ENCODE peak calls at places on chromosomes 2 and 18, in four cellular contexts. O is HepG2, R is GM12878, D is H1. U is an unnamed sample. For H3K4me1, the result is how much of the 10 kb centered on the place peaks cover.

GRCh38 chr18:6934859-6935258 is 182.7 kb downstream of the LAMA1 start:
- DNase-seq in O (no peak), R (no peak), D (no peak), U (no peak)

GRCh38 chr18:9516437-9517064 is 41.2 kb downstream of the RALBP1 start:
- DNase-seq in O (peak), R (peak), D (no peak), U (no peak)

GRCh38 chr2:46481541-46482193 is 2.3 kb downstream of the TMEM247 start:
- DNase-seq in O (no peak), R (no peak), D (no peak), U (no peak)

GRCh38 chr2:166419616-166419934 is 43.8 kb upstream of the SCN9A start:
- DNase-seq in O (peak), R (no peak), D (no peak), U (peak)

GRCh38 chr2:166572958-166573357 is 78.9 kb upstream of the SCN7A start:
- DNase-seq in O (no peak), R (no peak), D (no peak), U (no peak)

GRCh38 chr18:35466334-35466733 is 31.4 kb downstream of the INO80C start:
- DNase-seq in O (no peak), R (no peak), D (no peak), U (no peak)

GRCh38 chr2:235614900-235615712 is 121.3 kb downstream of the AGAP1 start:
- DNase-seq in O (peak), R (no peak), D (no peak), U (no peak)

GRCh38 chr2:215966951-215967350 is 46.4 kb downstream of the MREG start:
- DNase-seq in O (no peak), R (no peak), D (no peak), U (no peak)

GRCh38 chr2:52659536-52659935 is 1108.1 kb upstream of the CHAC2 start:
- DNase-seq in O (no peak), R (no peak), D (no peak), U (no peak)

GRCh38 chr2:70805987-70806386 is 14.4 kb downstream of the CLEC4F start:
- DNase-seq in O (no peak), R (no peak), D (no peak), U (no peak)

GRCh38 chr18:35680139-35680551 is 98.6 kb downstream of the GALNT1 start:
- DNase-seq in O (peak), R (no peak), D (no peak), U (no peak)

GRCh38 chr18:66048404-66048803 is 297.6 kb downstream of the CDH7 start:
- DNase-seq in O (no peak), R (no peak), D (no peak), U (no peak)

GRCh38 chr2:157438907-157439791 is 4.7 kb downstream of the CYTIP start:
- DNase-seq in O (no peak), R (no peak), D (no peak), U (no peak)

GRCh38 chr2:16437189-16437588 is 228.4 kb downstream of the CYRIA start:
- DNase-seq in O (no peak), R (no peak), D (no peak), U (no peak)

GRCh38 chr2:86017901-86018896 is 87.5 kb downstream of the POLR1A start:
- DNase-seq in O (no peak), R (no peak), D (no peak), U (no peak)

GRCh38 chr2:216492951-216493685 is 5.5 kb upstream of the RPL37A start:
- DNase-seq in O (no peak), R (no peak), D (no peak), U (no peak)

GRCh38 chr2:173488861-173489260 is 134.2 kb downstream of the CDCA7 start:
- DNase-seq in O (no peak), R (no peak), D (no peak), U (no peak)

GRCh38 chr18:23228102-23229051 is 93.1 kb downstream of the CABLES1 start:
- DNase-seq in O (no peak), R (peak), D (no peak), U (no peak)

GRCh38 chr18:79904357-79905147 is 46.9 kb downstream of the SLC66A2 start:
- DNase-seq in O (no peak), R (no peak), D (peak), U (no peak)

GRCh38 chr2:221571391-221572179 is 519 bp downstream of the EPHA4 start:
- DNase-seq in O (no peak), R (no peak), D (peak), U (no peak)

GRCh38 chr2:130152816-130153595 is 8.1 kb upstream of the CCDC74B start:
- DNase-seq in O (no peak), R (no peak), D (no peak), U (no peak)

GRCh38 chr2:126908721-126909177 is 10.1 kb downstream of the TEX51 start:
- DNase-seq in O (no peak), R (no peak), D (peak), U (no peak)

GRCh38 chr2:43109261-43109743 is 117.1 kb downstream of the ZFP36L2 start:
- DNase-seq in O (no peak), R (no peak), D (no peak), U (no peak)

GRCh38 chr2:70962885-70963878 is 15.2 kb upstream of the ANKRD53 start:
- DNase-seq in O (no peak), R (no peak), D (no peak), U (no peak)

GRCh38 chr2:29463181-29463900 is 348.1 kb downstream of the CLIP4 start:
- DNase-seq in O (no peak), R (no peak), D (no peak), U (no peak)

GRCh38 chr2:223724831-223725230 is 112.6 kb downstream of the AP1S3 start:
- DNase-seq in O (no peak), R (no peak), D (no peak), U (no peak)
- TF ChIP-seq SUZ12 in O (no peak), R (no peak), D (no peak), U (no peak)

GRCh38 chr2:23588106-23588505 is 203.1 kb downstream of the KLHL29 start:
- DNase-seq in O (no peak), R (no peak), D (no peak), U (no peak)

GRCh38 chr2:23588788-23589187 is 203.8 kb downstream of the KLHL29 start:
- DNase-seq in O (no peak), R (no peak), D (no peak), U (no peak)

GRCh38 chr2:23589739-23590138 is 204.8 kb downstream of the KLHL29 start:
- DNase-seq in O (no peak), R (no peak), D (no peak), U (no peak)

GRCh38 chr2:23590227-23590869 is 205.4 kb downstream of the KLHL29 start:
- DNase-seq in O (no peak), R (no peak), D (no peak), U (no peak)

DNA sequence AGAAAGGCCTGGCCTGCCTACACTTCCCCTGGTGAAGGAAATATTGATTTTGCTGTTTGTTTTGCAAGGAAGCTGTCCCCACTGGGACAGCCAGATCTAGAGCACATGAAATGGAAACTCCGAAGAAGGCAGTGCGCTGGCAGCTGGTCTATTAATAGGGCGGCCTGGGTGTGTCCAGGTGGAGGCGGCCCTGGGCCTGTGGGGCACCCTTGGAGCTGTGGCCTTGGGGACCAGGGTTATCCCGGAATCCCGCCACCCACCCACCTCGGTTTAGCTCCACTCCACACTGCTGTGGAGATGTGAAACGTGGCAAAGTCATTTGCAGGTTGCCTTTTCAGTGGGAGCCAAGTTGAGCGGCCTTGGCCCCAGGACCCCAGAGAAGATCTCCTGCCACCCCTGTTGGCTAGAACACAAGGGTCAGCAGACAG is 204.3 kb downstream of the KLHL29 start:
- DNase-seq in O (no peak), R (no peak), D (no peak), U (no peak)
- H3K4me1 ChIP-seq in O (under half), R (under half), D (under half), U (under half)

GRCh38 chr18:52152036-52152435 is 188.0 kb upstream of the DCC start:
- DNase-seq in O (no peak), R (no peak), D (no peak), U (no peak)
- TF ChIP-seq SUZ12 in O (no peak), R (no peak), D (no peak), U (no peak)

DNA sequence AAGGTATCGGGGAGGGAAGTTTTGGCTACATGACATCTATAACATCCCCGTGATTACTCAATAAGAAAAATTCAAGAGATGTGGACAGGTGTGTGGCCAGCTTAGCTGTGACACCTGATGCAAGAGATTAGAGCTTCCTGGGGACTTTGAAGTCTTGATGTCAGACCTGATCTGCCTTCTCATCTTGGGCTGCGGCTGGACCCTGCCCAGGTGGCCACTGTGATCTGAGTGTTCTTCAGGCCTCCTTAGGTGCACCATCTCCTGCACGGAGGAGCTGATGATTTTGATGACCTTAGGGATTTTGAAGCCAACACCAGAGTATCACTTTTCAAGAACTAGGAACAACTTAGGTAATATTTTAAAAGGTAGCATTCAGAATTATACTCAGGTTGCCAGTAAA is 113.5 kb downstream of the FEZ2 start:
- DNase-seq in O (no peak), R (no peak), D (no peak), U (no peak)
- H3K4me1 ChIP-seq in O (half or more), R (under half), D (under half), U (under half)

DNA sequence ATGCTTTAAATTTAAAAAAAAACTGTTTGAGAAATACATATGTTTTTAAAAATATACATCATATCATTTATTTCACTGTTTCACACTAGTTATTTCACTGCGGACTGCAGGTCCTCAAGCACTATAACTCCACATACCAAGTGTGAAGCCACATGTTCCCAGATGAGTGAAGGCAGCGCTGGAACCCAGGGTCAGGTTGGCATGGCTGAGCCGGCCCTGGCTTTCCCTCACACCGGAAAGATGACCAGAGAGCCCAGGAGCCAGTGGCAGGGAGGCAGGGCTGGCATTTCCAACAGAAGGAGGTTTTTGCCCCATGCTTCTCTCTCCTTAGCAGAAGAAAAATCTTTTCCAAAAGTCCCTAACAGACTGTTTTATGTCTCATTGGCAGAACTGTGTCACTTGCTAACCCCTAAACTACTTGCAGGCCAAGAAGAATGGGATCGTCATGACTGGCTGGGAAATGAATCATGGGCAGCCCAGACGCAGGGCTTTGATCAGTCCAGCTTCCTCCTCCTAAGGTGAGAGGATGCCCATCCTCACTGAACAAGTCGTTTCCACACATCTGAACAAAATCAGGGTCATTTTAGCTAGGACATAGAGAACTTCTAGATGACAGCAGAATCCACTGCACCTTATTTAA is 287.6 kb upstream of the HNRNPA3 start:
- DNase-seq in O (no peak), R (no peak), D (no peak), U (no peak)
- TF ChIP-seq SUZ12 in O (no peak), R (no peak), D (no peak), U (no peak)

GRCh38 chr2:58056201-58056916 is 9.8 kb downstream of the VRK2 start:
- DNase-seq in O (no peak), R (no peak), D (no peak), U (no peak)

GRCh38 chr2:58054264-58054663 is 7.7 kb downstream of the VRK2 start:
- DNase-seq in O (no peak), R (no peak), D (no peak), U (no peak)

GRCh38 chr2:58052978-58053377 is 6.4 kb downstream of the VRK2 start:
- DNase-seq in O (no peak), R (no peak), D (no peak), U (no peak)

GRCh38 chr2:58055027-58055786 is 8.6 kb downstream of the VRK2 start:
- DNase-seq in O (no peak), R (no peak), D (no peak), U (no peak)

DNA sequence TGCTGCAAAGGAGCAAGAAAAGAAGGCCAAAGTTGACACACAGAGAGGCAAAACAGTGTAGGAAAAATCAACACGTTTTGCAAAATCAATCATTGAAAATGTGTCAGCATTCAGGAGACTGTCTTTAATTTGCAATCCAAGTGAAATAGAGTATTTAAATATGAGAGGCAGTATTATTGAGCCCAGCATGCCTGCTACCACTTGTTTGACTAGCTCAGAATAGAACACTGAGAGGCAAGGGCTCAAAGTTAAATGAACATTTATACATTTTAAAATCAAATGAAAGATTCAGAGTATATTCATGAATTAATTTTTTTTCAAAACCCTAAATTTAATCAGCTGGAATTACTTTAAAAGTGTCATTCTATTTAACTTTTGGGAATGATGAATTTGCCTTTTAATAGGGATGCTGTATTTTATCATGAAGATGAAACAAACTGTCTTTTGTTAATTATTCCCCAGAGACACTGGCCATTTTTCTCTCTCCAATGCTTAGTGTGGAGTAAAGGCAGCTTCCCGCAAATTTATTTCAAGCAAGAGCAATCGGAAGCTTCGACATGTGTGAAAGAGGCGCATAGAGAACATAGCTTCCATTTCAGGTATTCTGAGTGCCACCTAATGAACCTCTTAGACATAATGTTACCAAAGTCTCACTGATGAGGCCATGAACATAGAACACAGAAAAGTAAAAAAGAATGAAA is 11.4 kb downstream of the VRK2 start:
- DNase-seq in O (no peak), R (no peak), D (no peak), U (no peak)
- H3K4me1 ChIP-seq in O (under half), R (under half), D (under half), U (under half)

U was measured in NT2/D1.